ENCODE peak calls at places on chromosomes 2 and 18, in ten cellular contexts. X is Daoy; P is GM13976; H is activated CD8-positive, alpha-beta memory T cell treated with anti-CD3 and anti-CD28 coated beads for 24 hours; K is germinal center; S is prostate gland; M is C1 segment of cervical spinal cord; D is breast epithelium; R is CD4-positive, alpha-beta memory T cell; E is NCI-H748 treated with DMSO at 0.1 percent for 48 hours. T is an unnamed sample.

GRCh38 chr2:128439231-128440086 is 120.8 kb upstream of the HS6ST1 start:
- DNase-seq in X (no peak), P (no peak), H (peak), K (no peak), S (no peak), M (no peak), D (no peak), R (no peak), E (no peak), T (no peak)

GRCh38 chr18:27428120-27428519 is 243.0 kb upstream of the CHST9 start:
- DNase-seq in X (no peak), P (no peak), H (no peak), K (no peak), S (no peak), M (no peak), D (no peak), R (no peak), E (no peak), T (peak)

GRCh38 chr2:122754561-122754960 is 999.1 kb downstream of the TSN start:
- DNase-seq in X (no peak), P (no peak), H (no peak), K (no peak), S (no peak), M (no peak), D (no peak), R (no peak), E (no peak), T (no peak)

GRCh38 chr2:45264227-45265225 is 255.3 kb upstream of the SIX2 start:
- DNase-seq in X (peak), P (no peak), H (no peak), K (no peak), S (no peak), M (no peak), D (no peak), R (no peak), E (no peak), T (peak)

GRCh38 chr2:231370429-231370748 is 25.1 kb upstream of the B3GNT7 start:
- DNase-seq in X (no peak), P (no peak), H (no peak), K (no peak), S (no peak), M (no peak), D (no peak), R (no peak), E (no peak), T (no peak)

GRCh38 chr2:150076281-150076680 is 411.2 kb downstream of the RND3 start:
- DNase-seq in X (peak), P (no peak), H (no peak), K (no peak), S (no peak), M (no peak), D (no peak), R (no peak), E (no peak), T (peak)

GRCh38 chr2:100812573-100812972 is 7.4 kb upstream of the NPAS2 start:
- DNase-seq in X (no peak), P (no peak), H (no peak), K (no peak), S (no peak), M (no peak), D (no peak), R (no peak), E (no peak), T (no peak)

GRCh38 chr2:239164281-239164871 is 236.4 kb downstream of the HDAC4 start:
- DNase-seq in X (no peak), P (no peak), H (no peak), K (no peak), S (no peak), M (no peak), D (peak), R (peak), E (no peak), T (no peak)

GRCh38 chr2:2847131-2847740 is 516.2 kb upstream of the MYT1L start:
- DNase-seq in X (no peak), P (no peak), H (no peak), K (no peak), S (no peak), M (no peak), D (no peak), R (no peak), E (no peak), T (no peak)

GRCh38 chr2:178391701-178392100 is 59.3 kb downstream of the PRKRA start:
- DNase-seq in X (no peak), P (no peak), H (no peak), K (no peak), S (no peak), M (no peak), D (no peak), R (no peak), E (no peak), T (peak)

GRCh38 chr2:104412384-104412783 is 441.5 kb upstream of the POU3F3 start:
- DNase-seq in X (peak), P (peak), H (no peak), K (peak), S (no peak), M (peak), D (no peak), R (no peak), E (peak), T (peak)

GRCh38 chr2:196356332-196356731 is 185.0 kb upstream of the STK17B start:
- DNase-seq in X (no peak), P (no peak), H (no peak), K (no peak), S (no peak), M (no peak), D (no peak), R (no peak), E (no peak), T (no peak)

GRCh38 chr2:106004854-106005253 is 189.2 kb downstream of the UXS1 start:
- DNase-seq in X (no peak), P (no peak), H (no peak), K (no peak), S (no peak), M (no peak), D (no peak), R (no peak), E (no peak), T (no peak)

GRCh38 chr18:28177828-28178635 is 1.1 kb upstream of the CDH2 start:
- DNase-seq in X (peak), P (peak), H (no peak), K (peak), S (peak), M (peak), D (no peak), R (no peak), E (peak), T (peak)

GRCh38 chr2:42998721-42999120 is 206.3 kb upstream of the HAAO start:
- DNase-seq in X (no peak), P (no peak), H (no peak), K (no peak), S (no peak), M (no peak), D (no peak), R (no peak), E (no peak), T (no peak)

GRCh38 chr2:3183766-3184165 is 193.9 kb downstream of the EIPR1 start:
- DNase-seq in X (no peak), P (no peak), H (no peak), K (no peak), S (no peak), M (no peak), D (no peak), R (no peak), E (no peak), T (no peak)

GRCh38 chr18:37238271-37238670 is 327.3 kb downstream of the CELF4 start:
- DNase-seq in X (no peak), P (no peak), H (no peak), K (no peak), S (no peak), M (no peak), D (no peak), R (no peak), E (no peak), T (no peak)

GRCh38 chr2:38750793-38751042 is 443 bp downstream of the SRSF7 start:
- DNase-seq in X (no peak), P (peak), H (no peak), K (peak), S (peak), M (no peak), D (peak), R (no peak), E (peak), T (peak)

GRCh38 chr2:230913406-230913805 is 11.6 kb downstream of the GPR55 start:
- DNase-seq in X (peak), P (no peak), H (peak), K (peak), S (no peak), M (no peak), D (no peak), R (no peak), E (no peak), T (no peak)

GRCh38 chr2:126766897-126767296 is 110.9 kb downstream of the GYPC start:
- DNase-seq in X (no peak), P (no peak), H (no peak), K (no peak), S (no peak), M (no peak), D (no peak), R (no peak), E (no peak), T (no peak)

GRCh38 chr2:85187069-85187468 is 53.9 kb downstream of the TCF7L1 start:
- DNase-seq in X (no peak), P (no peak), H (no peak), K (no peak), S (no peak), M (no peak), D (no peak), R (no peak), E (no peak), T (no peak)

GRCh38 chr18:49398331-49398730 is 62.1 kb downstream of the DYM start:
- DNase-seq in X (no peak), P (no peak), H (no peak), K (no peak), S (no peak), M (no peak), D (no peak), R (no peak), E (no peak), T (no peak)

GRCh38 chr2:109102588-109103233 is 26.3 kb upstream of the SH3RF3 start:
- DNase-seq in X (no peak), P (no peak), H (no peak), K (no peak), S (no peak), M (no peak), D (no peak), R (no peak), E (no peak), T (no peak)

GRCh38 chr2:145687445-145688104 is 1167.7 kb upstream of the ZEB2 start:
- DNase-seq in X (no peak), P (no peak), H (no peak), K (peak), S (no peak), M (no peak), D (no peak), R (no peak), E (no peak), T (peak)

GRCh38 chr2:201880620-201881381 is 74.5 kb downstream of the CDK15 start:
- DNase-seq in X (peak), P (no peak), H (no peak), K (no peak), S (no peak), M (no peak), D (no peak), R (no peak), E (no peak), T (peak)

GRCh38 chr2:164882276-164882675 is 40.7 kb upstream of the COBLL1 start:
- DNase-seq in X (no peak), P (no peak), H (no peak), K (no peak), S (no peak), M (no peak), D (no peak), R (no peak), E (no peak), T (no peak)

T was measured in PC-3.